ENCODE peak calls at places on chromosomes 11 and 22, in ten cellular contexts. P is GM12878, U is OCI-LY7, X is MM.1S, E is spleen, K is PC-9, V is ovary, D is stomach, S is body of pancreas, O is heart right ventricle. I is an unnamed sample.
A peak's percentile ranks its signal among the peaks of the same experiment; 100 is the strongest.

GRCh38 chr11:113314389-113315301 is at the start of gene TTC12:
- DNase-seq in P (peak; percentile 64), U (peak; percentile 74), X (peak; percentile 92), E (peak; percentile 98), K (peak; percentile 79), V (peak; percentile 98), D (peak; percentile 96), S (peak; percentile 95), O (peak; percentile 94), I (peak; percentile 99)

GRCh38 chr11:120336641-120337132 is 474 bp downstream of the ARHGEF12 start:
- DNase-seq in P (no peak), U (peak; percentile 53), X (peak; percentile 56), E (no peak), K (no peak), V (no peak), D (no peak), S (no peak), O (peak; percentile 47), I (peak; percentile 82)

GRCh38 chr11:112744041-112744440 is 217.2 kb upstream of the NCAM1 start:
- DNase-seq in P (no peak), U (no peak), X (no peak), E (no peak), K (no peak), V (no peak), D (no peak), S (no peak), O (no peak), I (no peak)

GRCh38 chr11:31798057-31799035 is 12.8 kb downstream of the PAX6 start:
- DNase-seq in P (no peak), U (no peak), X (no peak), E (peak; percentile 69), K (no peak), V (no peak), D (no peak), S (no peak), O (no peak), I (no peak)

GRCh38 chr11:9716275-9717039 is 52.6 kb downstream of the SWAP70 start:
- DNase-seq in P (peak; percentile 92), U (peak; percentile 78), X (peak; percentile 24), E (no peak), K (no peak), V (no peak), D (no peak), S (no peak), O (peak; percentile 68), I (no peak)

GRCh38 chr11:75426720-75427086 is 6.3 kb downstream of the KLHL35 start:
- DNase-seq in P (no peak), U (no peak), X (no peak), E (peak; percentile 36), K (no peak), V (no peak), D (no peak), S (no peak), O (no peak), I (peak; percentile 36)

GRCh38 chr11:789951-790350 is at the start of gene CEND1:
- DNase-seq in P (no peak), U (peak; percentile 79), X (peak; percentile 61), E (no peak), K (no peak), V (no peak), D (no peak), S (no peak), O (no peak), I (peak; percentile 35)

GRCh38 chr11:19076744-19077589 is 16.4 kb upstream of the MRGPRX2 start:
- DNase-seq in P (no peak), U (peak; percentile 48), X (peak; percentile 57), E (peak; percentile 84), K (peak; percentile 80), V (peak; percentile 42), D (peak; percentile 70), S (peak; percentile 60), O (peak; percentile 34), I (no peak)

GRCh38 chr22:40204331-40205116 is 26.8 kb downstream of the TNRC6B start:
- DNase-seq in P (no peak), U (no peak), X (no peak), E (no peak), K (no peak), V (no peak), D (no peak), S (peak; percentile 28), O (no peak), I (no peak)

GRCh38 chr11:125257185-125257584 is 92.6 kb downstream of the PKNOX2 start:
- DNase-seq in P (no peak), U (no peak), X (no peak), E (no peak), K (peak; percentile 29), V (no peak), D (no peak), S (no peak), O (no peak), I (no peak)

GRCh38 chr11:15852179-15852578 is 504.2 kb downstream of the SOX6 start:
- DNase-seq in P (no peak), U (no peak), X (no peak), E (no peak), K (no peak), V (no peak), D (peak; percentile 34), S (no peak), O (no peak), I (peak; percentile 73)

GRCh38 chr22:21108379-21109115 is 62.8 kb downstream of the LRRC74B start:
- DNase-seq in P (no peak), U (no peak), X (no peak), E (no peak), K (no peak), V (no peak), D (no peak), S (no peak), O (no peak), I (no peak)

GRCh38 chr11:8327761-8328192 is 64.1 kb upstream of the LMO1 start:
- DNase-seq in P (peak; percentile 73), U (no peak), X (no peak), E (peak; percentile 49), K (no peak), V (no peak), D (no peak), S (no peak), O (no peak), I (no peak)

GRCh38 chr11:66277475-66278391 is at the start of gene CNIH2:
- DNase-seq in P (no peak), U (peak; percentile 37), X (peak; percentile 38), E (peak; percentile 86), K (no peak), V (peak; percentile 58), D (peak; percentile 39), S (no peak), O (no peak), I (peak; percentile 37)

GRCh38 chr11:18594999-18595749 is 4.4 kb upstream of the MISFA start:
- DNase-seq in P (no peak), U (no peak), X (no peak), E (no peak), K (no peak), V (no peak), D (no peak), S (no peak), O (no peak), I (no peak)

GRCh38 chr11:26276798-26277424 is 55.0 kb upstream of the ANO3 start:
- DNase-seq in P (no peak), U (peak; percentile 71), X (peak; percentile 81), E (no peak), K (peak; percentile 40), V (peak; percentile 34), D (peak; percentile 44), S (peak; percentile 55), O (peak; percentile 28), I (peak; percentile 73)

GRCh38 chr11:26283852-26284421 is 48.0 kb upstream of the ANO3 start:
- DNase-seq in P (no peak), U (no peak), X (no peak), E (no peak), K (no peak), V (no peak), D (no peak), S (no peak), O (no peak), I (no peak)

DNA sequence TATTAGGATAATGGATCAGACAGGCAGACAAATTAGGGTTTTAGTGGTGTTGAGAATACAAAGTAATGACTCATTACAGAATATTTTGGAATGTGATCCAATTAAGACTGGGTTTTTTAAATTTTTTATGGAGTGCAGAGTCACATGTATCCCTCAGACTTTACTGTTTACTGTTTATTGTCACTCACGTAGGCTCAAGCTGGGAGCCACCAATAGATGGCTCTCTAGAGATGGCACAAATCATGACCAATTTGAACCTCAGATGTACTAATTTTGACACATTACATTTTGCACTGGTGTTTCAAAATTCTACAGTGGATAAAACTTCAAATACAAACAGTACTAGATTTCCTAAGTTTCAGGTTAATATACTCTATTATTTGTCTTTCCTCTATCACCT is 53.6 kb upstream of the ANO3 start:
- DNase-seq in P (no peak), U (no peak), X (no peak), E (no peak), K (no peak), V (no peak), D (no peak), S (no peak), O (no peak), I (no peak)
- TF ChIP-seq CTCF in P (no peak), U (peak; percentile 65), X (peak; percentile 30), E (no peak), K (no peak), V (no peak), D (no peak), S (no peak), O (no peak), I (no peak)

GRCh38 chr11:97973352-97973857 is 1047.3 kb upstream of the CNTN5 start:
- DNase-seq in P (no peak), U (no peak), X (no peak), E (no peak), K (no peak), V (no peak), D (no peak), S (no peak), O (no peak), I (no peak)
- H3K9me3 ChIP-seq in P (no peaks in the 10 kb centered on the region), U (no peaks in the 10 kb centered on the region), X (no peaks in the 10 kb centered on the region), E (peaks cover 10% of the 10 kb centered on the region), K (no peaks in the 10 kb centered on the region), V (no peaks in the 10 kb centered on the region), D (no peaks in the 10 kb centered on the region), S (no peaks in the 10 kb centered on the region), O (no peaks in the 10 kb centered on the region), I (peaks cover 25% of the 10 kb centered on the region)

GRCh38 chr22:37186997-37187522 is 987 bp downstream of the C1QTNF6 start:
- DNase-seq in P (no peak), U (no peak), X (no peak), E (peak; percentile 63), K (no peak), V (no peak), D (no peak), S (no peak), O (no peak), I (no peak)
- H3K4me3 ChIP-seq in P (no peak overlapping the region), U (no peak overlapping the region), X (no peak overlapping the region), E (no peak overlapping the region), K (peak overlapping the region; percentile 65), V (no peak overlapping the region), D (peak overlapping the region; percentile 30), S (no peak overlapping the region), O (peak overlapping the region; percentile 54), I (no peak overlapping the region)

GRCh38 chr11:27720277-27720830 is 20.1 kb upstream of the BDNF start:
- DNase-seq in P (no peak), U (no peak), X (no peak), E (no peak), K (no peak), V (peak; percentile 23), D (no peak), S (peak; percentile 46), O (peak; percentile 40), I (peak; percentile 28)
- TF ChIP-seq CTCF in P (no peak), U (no peak), X (no peak), E (no peak), K (no peak), V (no peak), D (no peak), S (no peak), O (no peak), I (no peak)